ENCODE peak calls at places on chromosome 15, in five cellular contexts. A, Q, N, X and G are unnamed samples.

GRCh38 chr15:43872416-43873020 is 45.7 kb downstream of the WDR76 start:
- DNase-seq in N (no peak), Q (peak), X (peak), A (peak), G (peak)

GRCh38 chr15:75237316-75237982 is 20.7 kb upstream of the GOLGA6C start:
- DNase-seq in N (no peak), A (no peak), Q (no peak), X (no peak), G (no peak)

GRCh38 chr15:69801132-69801531 is 296.6 kb downstream of the TLE3 start:
- DNase-seq in X (no peak), N (no peak), Q (no peak), A (no peak), G (no peak)

GRCh38 chr15:65856821-65857455 is 12.4 kb upstream of the RAB11A start:
- DNase-seq in A (peak), N (peak), Q (peak), X (peak), G (no peak)

GRCh38 chr15:37015025-37015424 is 85.3 kb downstream of the MEIS2 start:
- DNase-seq in X (no peak), Q (peak), A (peak), N (no peak), G (no peak)

GRCh38 chr15:37007301-37007700 is 93.0 kb downstream of the MEIS2 start:
- DNase-seq in A (no peak), Q (peak), X (no peak), N (no peak), G (no peak)

GRCh38 chr15:57343526-57343925 is 32.8 kb upstream of the CGNL1 start:
- DNase-seq in N (no peak), X (no peak), Q (no peak), A (no peak), G (no peak)

GRCh38 chr15:61171190-61171589 is 57.9 kb downstream of the RORA start:
- DNase-seq in Q (no peak), N (no peak), A (no peak), X (peak), G (no peak)

GRCh38 chr15:93028632-93029612 is 60.1 kb downstream of the RGMA start:
- DNase-seq in X (no peak), Q (peak), A (peak), N (peak), G (peak)

GRCh38 chr15:47961401-47962090 is 159.2 kb upstream of the SLC24A5 start:
- DNase-seq in N (no peak), A (no peak), X (no peak), Q (no peak), G (no peak)

GRCh38 chr15:73601449-73602425 is 31.5 kb downstream of the NPTN start:
- DNase-seq in X (no peak), Q (peak), N (no peak), A (peak), G (peak)

GRCh38 chr15:75720787-75721461 is 8.3 kb upstream of the CSPG4 start:
- DNase-seq in Q (no peak), N (peak), X (peak), A (peak), G (no peak)

GRCh38 chr15:60424006-60424405 is 26.2 kb upstream of the ANXA2 start:
- DNase-seq in X (no peak), N (no peak), Q (no peak), A (no peak), G (no peak)

GRCh38 chr15:61051570-61052031 is 177.5 kb downstream of the RORA start:
- DNase-seq in A (peak), X (peak), Q (peak), N (peak), G (peak)

GRCh38 chr15:23506762-23507161 is 58.7 kb upstream of the MKRN3 start:
- DNase-seq in Q (no peak), X (no peak), N (no peak), A (no peak), G (no peak)

GRCh38 chr15:68003297-68003696 is 50.8 kb upstream of the PIAS1 start:
- DNase-seq in A (no peak), Q (no peak), N (no peak), X (no peak), G (no peak)

GRCh38 chr15:28262438-28262837 is 59.5 kb downstream of the HERC2 start:
- DNase-seq in X (no peak), Q (no peak), N (no peak), A (no peak), G (no peak)

GRCh38 chr15:61974759-61975158 is 85.5 kb downstream of the VPS13C start:
- DNase-seq in Q (no peak), A (no peak), X (no peak), N (no peak), G (no peak)

GRCh38 chr15:71575474-71576045 is 234.8 kb upstream of the NR2E3 start:
- DNase-seq in Q (peak), N (no peak), X (no peak), A (no peak), G (no peak)

GRCh38 chr15:77630956-77631789 is 1.5 kb downstream of the LINGO1 start:
- DNase-seq in A (no peak), X (peak), N (no peak), Q (no peak), G (no peak)

GRCh38 chr15:100307241-100307855 is 34.4 kb downstream of the ADAMTS17 start:
- DNase-seq in A (no peak), Q (no peak), N (no peak), X (no peak), G (no peak)

GRCh38 chr15:78104119-78104479 is 11.7 kb downstream of the SH2D7 start:
- DNase-seq in N (no peak), A (no peak), X (no peak), Q (no peak), G (no peak)

GRCh38 chr15:87896926-87897325 is 359.6 kb downstream of the NTRK3 start:
- DNase-seq in Q (no peak), N (no peak), X (no peak), A (no peak), G (no peak)

GRCh38 chr15:53525894-53526293 is 233.6 kb downstream of the WDR72 start:
- DNase-seq in X (no peak), A (no peak), Q (no peak), N (no peak), G (no peak)

GRCh38 chr15:69812881-69813280 is 284.8 kb downstream of the TLE3 start:
- DNase-seq in X (peak), A (no peak), Q (no peak), N (no peak), G (no peak)

GRCh38 chr15:98025237-98025636 is 64.7 kb downstream of the ARRDC4 start:
- DNase-seq in N (no peak), Q (peak), X (no peak), A (peak), G (no peak)

GRCh38 chr15:63156708-63157065 is 590 bp downstream of the RPS27L start:
- DNase-seq in N (peak), Q (peak), A (peak), X (no peak), G (peak)

GRCh38 chr15:50463423-50464358 is 39.5 kb downstream of the USP8 start:
- DNase-seq in X (no peak), A (no peak), N (no peak), Q (peak), G (peak)

GRCh38 chr15:45714501-45715488 is 80.0 kb downstream of the SQOR start:
- DNase-seq in Q (peak), N (peak), A (peak), X (peak), G (peak)

GRCh38 chr15:51484781-51485180 is 137.8 kb downstream of the DMXL2 start:
- DNase-seq in Q (no peak), A (no peak), X (no peak), N (no peak), G (no peak)
- TF ChIP-seq CTCF in Q (no peak), A (no peak), X (no peak), N (no peak), G (no peak)

DNA sequence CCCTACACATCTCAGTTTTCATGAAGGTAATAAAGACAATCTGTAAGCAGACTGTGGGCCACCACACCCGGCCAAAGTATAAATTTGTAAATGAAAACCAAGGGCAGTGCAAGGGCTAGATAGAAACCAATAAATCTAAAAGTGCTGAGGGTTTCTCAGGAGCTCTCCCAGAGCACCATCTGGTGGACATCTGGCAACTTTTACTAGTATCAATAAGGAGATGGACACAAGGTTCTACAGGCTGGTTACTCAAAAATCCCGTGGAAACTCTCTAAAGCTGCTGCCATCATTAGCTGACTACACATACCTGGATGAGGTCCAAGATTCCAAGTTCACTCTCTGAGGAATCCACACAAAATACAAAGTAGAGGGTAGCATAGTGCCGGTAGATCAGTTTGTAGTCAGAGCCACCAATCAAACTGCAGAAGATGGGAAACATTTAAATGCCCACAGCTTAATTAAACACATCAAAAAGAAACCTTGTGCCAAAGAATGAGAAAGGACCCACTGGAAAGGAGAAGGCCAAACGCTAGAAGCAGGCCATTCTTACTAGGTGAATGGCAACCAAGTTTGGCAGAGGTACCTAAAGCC is 5.5 kb downstream of the AP3S2 start:
- DNase-seq in N (no peak), X (no peak), A (peak), Q (peak), G (peak)
- TF ChIP-seq CTCF in N (no peak), X (peak), A (peak), Q (peak), G (peak)

DNA sequence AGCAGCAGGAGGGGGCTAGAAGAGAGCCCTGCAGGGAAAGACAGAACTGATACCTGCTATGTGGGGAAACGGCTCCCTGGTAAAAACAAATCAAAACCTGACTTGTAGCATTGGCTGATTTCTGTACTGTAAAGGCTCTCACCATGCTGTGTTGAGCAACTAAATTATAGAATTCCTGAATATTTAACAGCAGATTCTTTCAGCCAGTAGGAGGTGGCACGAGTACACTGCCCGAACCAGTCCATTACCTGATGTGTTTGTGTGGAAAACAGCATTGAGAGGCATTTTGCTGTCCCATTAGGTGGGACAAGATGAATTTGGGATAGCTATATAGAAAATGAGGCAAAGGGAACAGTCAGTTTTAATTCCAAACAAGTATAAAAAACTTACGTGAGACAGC is 201.2 kb downstream of the ATP10A start:
- DNase-seq in N (no peak), A (no peak), X (no peak), Q (no peak), G (no peak)
- TF ChIP-seq CTCF in N (no peak), A (no peak), X (no peak), Q (peak), G (peak)

DNA sequence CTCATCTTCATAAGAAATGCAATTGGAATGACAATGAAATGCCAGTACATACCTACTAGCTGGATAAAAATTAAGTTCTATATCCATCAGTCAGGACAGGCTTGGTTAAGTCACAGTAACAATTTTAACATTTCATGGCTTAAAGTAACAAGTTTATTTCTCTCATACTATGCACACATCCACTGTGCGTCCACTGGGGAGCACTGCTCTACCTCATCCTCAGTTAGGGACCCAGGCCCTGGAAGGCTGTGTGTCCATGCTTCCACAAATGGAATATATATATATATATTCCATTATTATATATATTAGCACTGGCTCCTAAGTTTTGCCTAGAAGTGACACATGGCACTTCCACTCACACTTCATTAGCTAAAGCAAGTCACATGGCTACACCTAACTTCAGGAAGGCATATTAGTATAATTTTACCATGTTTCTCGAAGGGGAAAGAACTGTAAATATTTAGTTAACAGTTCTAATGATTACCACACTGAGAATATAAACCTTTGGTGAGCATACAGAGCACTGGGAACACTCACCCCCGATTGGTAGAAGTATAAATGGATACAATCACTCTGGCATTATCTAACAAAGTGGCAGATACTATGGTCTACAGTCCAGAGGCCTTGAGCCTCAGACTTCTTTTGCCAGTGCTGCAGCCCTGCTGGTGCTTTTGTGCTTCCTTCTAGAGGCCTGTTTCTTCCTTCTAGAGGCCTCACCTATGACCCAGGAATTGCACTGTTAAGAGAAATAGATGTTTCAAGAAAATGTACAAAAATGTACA is 28.6 kb downstream of the AP3S2 start:
- DNase-seq in A (no peak), X (no peak), N (no peak), Q (no peak), G (no peak)
- TF ChIP-seq CTCF in A (no peak), X (no peak), N (no peak), Q (no peak), G (peak)

GRCh38 chr15:26866298-26867198 is at the start of gene GABRA5:
- DNase-seq in Q (peak), A (no peak), X (peak), N (peak), G (peak)
- TF ChIP-seq CTCF in Q (peak), A (no peak), X (peak), N (no peak), G (peak)